ENCODE peak calls at places on chromosomes 5 and 9, in ten cellular contexts. F is naive thymus-derived CD4-positive, alpha-beta T cell; T is IMR-90; K is HCT116; H is A549; Y is right atrium auricular region; D is Caco-2; B is CD8-positive, alpha-beta T cell; C is ovary; S is fibroblast of lung. V is an unnamed sample. For H3K9me3, the result is how much of the 10 kb centered on the place peaks cover.

GRCh38 chr5:32017638-32018429 is 156.3 kb downstream of the GOLPH3 start:
- DNase-seq in Y (no peak), B (no peak), S (peak), T (no peak), K (no peak), D (no peak), C (peak), F (no peak), H (no peak), V (no peak)

GRCh38 chr5:79448336-79448735 is 65.6 kb downstream of the HOMER1 start:
- DNase-seq in S (peak), Y (no peak), F (no peak), K (no peak), H (no peak), B (no peak), D (no peak), C (no peak), T (peak), V (no peak)

GRCh38 chr5:134086215-134086942 is 28.1 kb upstream of the TCF7 start:
- DNase-seq in H (no peak), D (no peak), K (no peak), T (no peak), B (no peak), Y (no peak), C (no peak), S (no peak), F (peak), V (no peak)

GRCh38 chr5:148543727-148544126 is 110.6 kb downstream of the HTR4 start:
- DNase-seq in S (no peak), Y (no peak), F (no peak), B (no peak), T (no peak), K (no peak), D (no peak), H (no peak), C (no peak), V (no peak)

GRCh38 chr9:91515074-91515687 is 91.5 kb upstream of the NFIL3 start:
- DNase-seq in H (no peak), S (peak), F (no peak), K (no peak), Y (no peak), C (peak), T (peak), B (no peak), D (no peak), V (no peak)

GRCh38 chr9:84642618-84643017 is 26.9 kb upstream of the NTRK2 start:
- DNase-seq in B (no peak), T (no peak), C (no peak), H (no peak), K (no peak), F (no peak), Y (no peak), S (no peak), D (no peak), V (no peak)

GRCh38 chr5:16539169-16539666 is 73.6 kb upstream of the ZNF622 start:
- DNase-seq in Y (peak), K (no peak), S (peak), F (no peak), C (no peak), D (peak), B (no peak), H (peak), T (peak), V (no peak)

GRCh38 chr9:33164138-33164809 is 2.9 kb downstream of the B4GALT1 start:
- DNase-seq in Y (peak), B (no peak), K (no peak), C (no peak), S (no peak), D (no peak), T (no peak), H (no peak), F (no peak), V (no peak)

GRCh38 chr5:169706758-169707450 is 69.8 kb downstream of the DOCK2 start:
- DNase-seq in T (peak), S (peak), H (peak), Y (no peak), D (no peak), C (no peak), B (no peak), K (no peak), F (no peak), V (no peak)

GRCh38 chr9:35771524-35771923 is 17.4 kb upstream of the MSMP start:
- DNase-seq in K (no peak), Y (no peak), T (no peak), D (no peak), C (no peak), S (no peak), B (no peak), H (peak), F (no peak), V (no peak)

GRCh38 chr5:61397238-61397637 is 65.2 kb downstream of the ZSWIM6 start:
- DNase-seq in T (peak), B (no peak), S (no peak), F (no peak), K (no peak), D (no peak), H (no peak), C (no peak), Y (no peak), V (no peak)

GRCh38 chr9:92590386-92590785 is 54.6 kb upstream of the ECM2 start:
- DNase-seq in F (no peak), Y (peak), K (no peak), T (peak), H (no peak), C (peak), S (peak), D (no peak), B (no peak), V (no peak)

GRCh38 chr5:106545325-106545724 is 1125.4 kb downstream of the EFNA5 start:
- DNase-seq in H (no peak), B (no peak), S (peak), T (no peak), C (no peak), Y (no peak), F (no peak), K (no peak), D (no peak), V (no peak)

GRCh38 chr5:72160299-72160698 is 53.0 kb downstream of the MAP1B start:
- DNase-seq in K (no peak), Y (no peak), T (peak), H (no peak), F (no peak), D (no peak), B (no peak), C (no peak), S (peak), V (no peak)

GRCh38 chr5:11854926-11855325 is 49.3 kb downstream of the CTNND2 start:
- DNase-seq in Y (no peak), F (no peak), H (no peak), B (no peak), C (no peak), T (no peak), S (no peak), D (no peak), K (no peak), V (no peak)

GRCh38 chr9:92762781-92763708 is 1.6 kb downstream of the BICD2 start:
- DNase-seq in H (no peak), C (no peak), F (no peak), T (no peak), Y (no peak), D (no peak), S (no peak), B (no peak), K (no peak), V (no peak)

GRCh38 chr5:168807261-168807660 is 228.1 kb upstream of the PANK3 start:
- DNase-seq in T (no peak), S (peak), D (no peak), K (no peak), H (no peak), F (no peak), Y (no peak), B (no peak), C (no peak), V (no peak)

GRCh38 chr5:157109744-157110143 is 900 bp upstream of the HAVCR2 start:
- DNase-seq in S (no peak), H (no peak), B (peak), T (no peak), Y (no peak), D (no peak), K (no peak), F (peak), C (no peak), V (no peak)

GRCh38 chr5:133106761-133107572 is 55.2 kb downstream of the HSPA4 start:
- DNase-seq in S (no peak), C (no peak), Y (no peak), K (no peak), F (no peak), D (no peak), B (no peak), T (no peak), H (no peak), V (no peak)

GRCh38 chr9:18255747-18256146 is 218.2 kb upstream of the ADAMTSL1 start:
- DNase-seq in Y (no peak), H (no peak), B (no peak), D (no peak), C (no peak), T (no peak), K (no peak), F (no peak), S (peak), V (no peak)

GRCh38 chr9:134266418-134266817 is 59.8 kb upstream of the RXRA start:
- DNase-seq in C (no peak), D (no peak), S (no peak), B (no peak), Y (no peak), H (no peak), K (no peak), F (no peak), T (no peak), V (no peak)

GRCh38 chr5:167947312-167947711 is 344.1 kb upstream of the WWC1 start:
- DNase-seq in B (no peak), F (no peak), H (no peak), D (no peak), T (peak), K (no peak), S (no peak), C (no peak), Y (no peak), V (no peak)

GRCh38 chr9:36935332-36935731 is 98.7 kb downstream of the PAX5 start:
- DNase-seq in F (no peak), B (no peak), S (no peak), K (no peak), D (no peak), H (no peak), T (no peak), C (no peak), Y (no peak), V (no peak)

GRCh38 chr5:134552301-134552700 is 26.8 kb downstream of the JADE2 start:
- DNase-seq in C (peak), F (no peak), B (no peak), S (peak), Y (peak), H (peak), T (peak), D (no peak), K (no peak), V (no peak)

GRCh38 chr5:173108914-173109313 is 35.4 kb upstream of the BNIP1 start:
- DNase-seq in T (no peak), Y (no peak), S (no peak), F (no peak), D (no peak), H (no peak), C (no peak), B (no peak), K (no peak), V (no peak)

GRCh38 chr5:173778152-173778782 is 109.9 kb upstream of the CPEB4 start:
- DNase-seq in T (no peak), D (no peak), Y (no peak), B (no peak), H (no peak), C (no peak), S (no peak), F (no peak), K (no peak), V (no peak)

GRCh38 chr5:98916540-98916939 is 12.3 kb downstream of the CHD1 start:
- DNase-seq in D (no peak), B (no peak), S (no peak), C (no peak), Y (no peak), H (no peak), T (no peak), K (no peak), F (no peak), V (no peak)

GRCh38 chr5:135179308-135179980 is 145.4 kb upstream of the PITX1 start:
- DNase-seq in S (no peak), D (peak), C (no peak), Y (peak), T (no peak), H (no peak), B (no peak), K (no peak), F (no peak), V (no peak)

GRCh38 chr9:135326141-135326540 is 153.4 kb upstream of the PPP1R26 start:
- DNase-seq in B (no peak), C (no peak), D (no peak), S (no peak), H (no peak), K (no peak), T (no peak), Y (no peak), F (no peak), V (no peak)

GRCh38 chr5:58872670-58873273 is 289.9 kb downstream of the RAB3C start:
- DNase-seq in C (no peak), H (no peak), B (no peak), K (no peak), T (no peak), Y (no peak), D (no peak), S (no peak), F (no peak), V (no peak)

GRCh38 chr5:135428586-135428985 is 18.6 kb downstream of the DCANP1 start:
- DNase-seq in C (no peak), K (no peak), B (no peak), D (no peak), F (no peak), T (no peak), Y (no peak), H (no peak), S (no peak), V (no peak)

GRCh38 chr5:25975881-25976280 is 1062.5 kb downstream of the CDH9 start:
- DNase-seq in B (no peak), K (no peak), D (no peak), F (no peak), S (no peak), T (no peak), H (no peak), C (no peak), Y (no peak), V (no peak)

DNA sequence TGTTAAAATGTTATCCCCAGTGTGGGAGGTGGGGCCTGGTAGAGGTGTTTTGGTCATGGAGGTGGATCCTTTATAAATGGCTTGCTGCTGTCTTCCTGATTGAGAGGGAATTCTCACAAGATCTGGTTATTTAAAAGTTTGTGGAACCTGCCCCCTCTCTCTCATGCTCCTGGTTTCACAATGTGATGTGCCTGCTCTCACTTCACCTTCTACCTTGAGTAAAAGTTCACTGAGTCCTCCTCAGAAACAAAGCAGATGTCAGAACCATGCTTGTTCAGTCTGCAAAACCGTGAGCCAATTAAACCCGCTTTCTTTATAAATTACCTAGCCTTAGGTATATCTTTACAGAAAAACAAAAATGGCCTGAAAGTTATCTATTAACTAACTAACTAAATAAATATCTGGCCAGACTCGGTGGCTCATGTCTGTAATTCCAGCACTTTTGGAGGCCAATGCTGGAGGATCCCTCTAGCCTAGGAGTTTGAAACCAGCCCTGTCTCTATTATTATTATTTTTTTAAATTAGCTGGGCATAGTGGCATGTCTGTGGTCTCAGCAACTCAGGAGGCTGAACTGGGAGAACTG is 1067.4 kb downstream of the CDH9 start:
- DNase-seq in C (no peak), K (no peak), T (no peak), F (no peak), H (no peak), Y (no peak), S (no peak), B (no peak), D (no peak), V (no peak)
- H3K9me3 ChIP-seq in C (under half), K (under half), T (under half), F (under half), H (under half), Y (under half), S (under half), B (under half), D (under half), V (under half)

GRCh38 chr9:117720987-117721386 is 16.8 kb downstream of the TLR4 start:
- DNase-seq in S (no peak), Y (no peak), K (no peak), H (no peak), D (no peak), B (no peak), T (no peak), F (no peak), C (no peak), V (no peak)
- H3K9me3 ChIP-seq in S (under half), Y (under half), K (under half), H (under half), D (under half), B (under half), T (under half), F (under half), C (under half), V (under half)

GRCh38 chr5:18546570-18546969 is 912.3 kb downstream of the TAF11L14 start:
- DNase-seq in F (no peak), S (no peak), C (no peak), Y (no peak), B (no peak), K (no peak), D (no peak), H (no peak), T (no peak), V (no peak)

GRCh38 chr5:18553269-18553668 is 919.0 kb downstream of the TAF11L14 start:
- DNase-seq in D (no peak), S (peak), Y (no peak), H (peak), C (no peak), B (no peak), F (no peak), T (no peak), K (no peak), V (no peak)

DNA sequence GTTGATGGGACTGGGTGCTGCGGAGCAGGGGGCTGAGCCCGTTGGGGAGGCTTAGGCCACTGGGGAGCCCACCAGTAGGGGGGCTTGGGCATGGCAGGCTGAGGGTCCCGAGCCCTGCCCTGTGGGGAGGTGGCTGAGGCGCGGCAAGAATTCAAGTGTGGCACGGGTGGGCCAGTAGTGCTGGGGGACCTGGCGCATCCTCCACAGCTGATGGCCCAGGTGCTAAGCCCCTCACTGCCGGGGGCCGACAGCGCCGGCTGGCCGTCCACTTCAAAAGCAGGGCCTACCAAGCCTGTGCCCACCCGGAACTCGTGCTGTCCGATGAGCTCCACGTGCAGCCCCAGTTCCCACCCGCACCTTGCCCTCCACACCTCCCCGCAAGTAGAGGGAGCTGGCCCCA is 917.5 kb downstream of the TAF11L14 start:
- DNase-seq in D (no peak), C (no peak), Y (no peak), S (no peak), B (no peak), T (no peak), H (no peak), K (no peak), F (no peak), V (no peak)
- H3K9me3 ChIP-seq in D (under half), C (under half), Y (under half), S (under half), B (under half), T (under half), H (under half), K (under half), F (under half), V (under half)

GRCh38 chr5:140631831-140632365 is 1.1 kb downstream of the CD14 start:
- DNase-seq in S (no peak), Y (no peak), C (no peak), D (peak), H (no peak), T (no peak), K (no peak), F (peak), B (peak), V (no peak)

GRCh38 chr5:140631063-140631462 is 1.9 kb downstream of the CD14 start:
- DNase-seq in H (no peak), C (no peak), S (no peak), D (no peak), T (no peak), B (no peak), Y (no peak), K (no peak), F (no peak), V (no peak)

GRCh38 chr5:140627972-140628371 is 5.0 kb downstream of the CD14 start:
- DNase-seq in F (no peak), D (no peak), T (no peak), S (no peak), B (no peak), K (no peak), H (no peak), C (no peak), Y (no peak), V (no peak)

GRCh38 chr5:140630296-140630695 is 2.7 kb downstream of the CD14 start:
- DNase-seq in Y (no peak), C (no peak), T (no peak), S (no peak), D (no peak), H (no peak), F (no peak), B (no peak), K (no peak), V (no peak)

DNA sequence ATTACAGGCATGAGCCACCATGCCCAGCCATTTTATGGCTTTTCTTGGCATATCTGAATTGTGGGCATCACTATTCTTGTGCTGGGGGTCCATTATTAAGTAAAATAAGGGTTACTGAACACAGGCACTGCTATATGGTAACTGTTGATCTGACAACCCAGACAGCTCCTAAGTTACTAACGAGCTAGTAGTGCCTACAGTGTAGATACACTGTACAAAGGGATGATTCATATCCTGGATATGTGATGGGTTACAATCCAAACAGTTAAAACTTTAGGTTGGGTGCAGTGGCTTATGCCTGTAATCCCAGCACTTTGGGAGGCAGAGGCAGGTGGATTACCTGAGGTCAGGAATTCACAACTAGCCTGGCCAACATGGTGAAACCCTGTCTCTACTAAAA is 4.3 kb downstream of the CD14 start:
- DNase-seq in C (no peak), D (no peak), F (no peak), T (no peak), B (no peak), K (no peak), S (peak), Y (no peak), H (no peak), V (no peak)
- H3K9me3 ChIP-seq in C (under half), D (under half), F (under half), T (under half), B (under half), K (under half), S (under half), Y (under half), H (under half), V (under half)

V was measured in T-helper 17 cell.